ENCODE peak calls at places on chromosomes 13 and 19, in six cellular contexts. F is nephron progenitor cell, X is colonic mucosa, U is AG04450, Q is BE2C, W is RWPE1. M is an unnamed sample.

GRCh38 chr13:50224534-50224933 is 209.3 kb downstream of the KCNRG start:
- DNase-seq in F (no peak), X (no peak), U (no peak), Q (no peak), W (peak), M (no peak)

GRCh38 chr13:63492604-63493003 is 2077.0 kb upstream of the PCDH20 start:
- DNase-seq in F (no peak), X (no peak), U (no peak), Q (no peak), W (no peak), M (no peak)

GRCh38 chr13:55038230-55038629 is 2009.6 kb downstream of the OLFM4 start:
- DNase-seq in F (no peak), X (no peak), U (no peak), Q (no peak), W (no peak), M (no peak)

GRCh38 chr19:48950159-48950558 is 4.5 kb upstream of the BAX start:
- DNase-seq in F (no peak), X (no peak), U (no peak), Q (no peak), W (no peak), M (no peak)

GRCh38 chr13:113735194-113735593 is 23.8 kb upstream of the TMEM255B start:
- DNase-seq in F (no peak), X (no peak), U (no peak), Q (no peak), W (no peak), M (no peak)

GRCh38 chr13:106143930-106144709 is 391.3 kb downstream of the EFNB2 start:
- DNase-seq in F (no peak), X (peak), U (no peak), Q (no peak), W (peak), M (no peak)

GRCh38 chr19:58274771-58275199 is 4.0 kb upstream of the ZNF8 start:
- DNase-seq in F (no peak), X (peak), U (no peak), Q (no peak), W (peak), M (peak)

GRCh38 chr19:50912727-50913716 is 1.8 kb upstream of the KLK4 start:
- DNase-seq in F (no peak), X (no peak), U (no peak), Q (no peak), W (no peak), M (no peak)

GRCh38 chr19:47418595-47419036 is 711 bp downstream of the MEIS3 start:
- DNase-seq in F (peak), X (no peak), U (no peak), Q (no peak), W (no peak), M (no peak)

GRCh38 chr19:3506384-3507340 is 551 bp downstream of the FZR1 start:
- DNase-seq in F (peak), X (peak), U (no peak), Q (no peak), W (no peak), M (no peak)

GRCh38 chr19:3210347-3211017 is 14.0 kb upstream of the CELF5 start:
- DNase-seq in F (peak), X (peak), U (no peak), Q (peak), W (peak), M (no peak)

GRCh38 chr13:44218501-44219240 is 155.0 kb upstream of the SERP2 start:
- DNase-seq in F (no peak), X (peak), U (no peak), Q (no peak), W (no peak), M (peak)

GRCh38 chr19:47106819-47107200 is 6.8 kb downstream of the ZC3H4 start:
- DNase-seq in F (no peak), X (no peak), U (no peak), Q (no peak), W (no peak), M (no peak)

GRCh38 chr13:36432106-36432544 is at the start of gene CCNA1:
- DNase-seq in F (peak), X (peak), U (no peak), Q (peak), W (peak), M (no peak)

GRCh38 chr13:85277753-85278152 is 521.5 kb downstream of the SLITRK6 start:
- DNase-seq in F (no peak), X (no peak), U (no peak), Q (no peak), W (peak), M (no peak)

GRCh38 chr19:8641908-8642547 is 11.6 kb downstream of the NFILZ start:
- DNase-seq in F (no peak), X (no peak), U (no peak), Q (no peak), W (peak), M (no peak)

GRCh38 chr13:53800011-53800410 is 771.4 kb downstream of the OLFM4 start:
- DNase-seq in F (no peak), X (no peak), U (no peak), Q (no peak), W (no peak), M (no peak)